ENCODE peak calls at places on chromosomes 1 and 21, in nine cellular contexts. One of them, this sample, is unnamed.

GRCh38 chr21:32083175-32083574 is 195.7 kb downstream of the MIS18A start:
- DNase-seq in small intestine: no peak
- DNase-seq in GM04503: no peak
- DNase-seq in H54: no peak
- DNase-seq in stimulated activated CD4-positive, alpha-beta T cell treated with anti-CD3 and anti-CD28 coated beads, Interleukin-1b, Interleukin-23, amount 100 ng/mL, for 4 hours: no peak
- DNase-seq in fibroblast of the conjunctiva: no peak
- DNase-seq in NT2/D1: no peak
- DNase-seq in stomach: no peak
- DNase-seq in B cell: no peak
- DNase-seq in this sample: no peak

GRCh38 chr1:43978551-43979260 is at the start of gene B4GALT2:
- DNase-seq in GM04503: no peak
- DNase-seq in H54: peak
- DNase-seq in NT2/D1: no peak
- DNase-seq in B cell: peak
- DNase-seq in stomach: peak
- DNase-seq in stimulated activated CD4-positive, alpha-beta T cell treated with anti-CD3 and anti-CD28 coated beads, Interleukin-1b, Interleukin-23, amount 100 ng/mL, for 4 hours: no peak
- DNase-seq in fibroblast of the conjunctiva: no peak
- DNase-seq in small intestine: peak
- DNase-seq in this sample: no peak

GRCh38 chr1:99305626-99306025 is 41.3 kb downstream of the PLPPR4 start:
- DNase-seq in stomach: no peak
- DNase-seq in H54: no peak
- DNase-seq in fibroblast of the conjunctiva: no peak
- DNase-seq in stimulated activated CD4-positive, alpha-beta T cell treated with anti-CD3 and anti-CD28 coated beads, Interleukin-1b, Interleukin-23, amount 100 ng/mL, for 4 hours: no peak
- DNase-seq in B cell: no peak
- DNase-seq in NT2/D1: no peak
- DNase-seq in GM04503: no peak
- DNase-seq in small intestine: no peak
- DNase-seq in this sample: no peak

GRCh38 chr1:14924012-14924452 is 229.5 kb upstream of the TMEM51 start:
- DNase-seq in H54: peak
- DNase-seq in fibroblast of the conjunctiva: no peak
- DNase-seq in GM04503: no peak
- DNase-seq in stomach: peak
- DNase-seq in small intestine: peak
- DNase-seq in stimulated activated CD4-positive, alpha-beta T cell treated with anti-CD3 and anti-CD28 coated beads, Interleukin-1b, Interleukin-23, amount 100 ng/mL, for 4 hours: no peak
- DNase-seq in B cell: peak
- DNase-seq in NT2/D1: no peak
- DNase-seq in this sample: peak

GRCh38 chr1:172531846-172532699 is 877 bp upstream of the SUCO start:
- DNase-seq in stimulated activated CD4-positive, alpha-beta T cell treated with anti-CD3 and anti-CD28 coated beads, Interleukin-1b, Interleukin-23, amount 100 ng/mL, for 4 hours: peak
- DNase-seq in H54: peak
- DNase-seq in GM04503: peak
- DNase-seq in stomach: peak
- DNase-seq in NT2/D1: peak
- DNase-seq in fibroblast of the conjunctiva: peak
- DNase-seq in B cell: peak
- DNase-seq in small intestine: peak
- DNase-seq in this sample: peak

GRCh38 chr1:98005326-98006010 is 84.6 kb upstream of the DPYD start:
- DNase-seq in stomach: no peak
- DNase-seq in stimulated activated CD4-positive, alpha-beta T cell treated with anti-CD3 and anti-CD28 coated beads, Interleukin-1b, Interleukin-23, amount 100 ng/mL, for 4 hours: no peak
- DNase-seq in NT2/D1: no peak
- DNase-seq in H54: no peak
- DNase-seq in fibroblast of the conjunctiva: no peak
- DNase-seq in B cell: no peak
- DNase-seq in GM04503: no peak
- DNase-seq in small intestine: no peak
- DNase-seq in this sample: no peak

GRCh38 chr1:230246551-230246950 is 179.5 kb downstream of the GALNT2 start:
- DNase-seq in GM04503: no peak
- DNase-seq in NT2/D1: no peak
- DNase-seq in stimulated activated CD4-positive, alpha-beta T cell treated with anti-CD3 and anti-CD28 coated beads, Interleukin-1b, Interleukin-23, amount 100 ng/mL, for 4 hours: no peak
- DNase-seq in stomach: no peak
- DNase-seq in H54: no peak
- DNase-seq in fibroblast of the conjunctiva: no peak
- DNase-seq in B cell: no peak
- DNase-seq in small intestine: no peak
- DNase-seq in this sample: no peak

GRCh38 chr1:154425172-154425571 is 20.0 kb downstream of the IL6R start:
- DNase-seq in H54: no peak
- DNase-seq in stomach: no peak
- DNase-seq in small intestine: peak
- DNase-seq in B cell: no peak
- DNase-seq in GM04503: no peak
- DNase-seq in fibroblast of the conjunctiva: no peak
- DNase-seq in stimulated activated CD4-positive, alpha-beta T cell treated with anti-CD3 and anti-CD28 coated beads, Interleukin-1b, Interleukin-23, amount 100 ng/mL, for 4 hours: no peak
- DNase-seq in NT2/D1: no peak
- DNase-seq in this sample: peak

GRCh38 chr1:55474168-55474786 is 259.1 kb upstream of the USP24 start:
- DNase-seq in NT2/D1: no peak
- DNase-seq in GM04503: no peak
- DNase-seq in stomach: no peak
- DNase-seq in fibroblast of the conjunctiva: peak
- DNase-seq in stimulated activated CD4-positive, alpha-beta T cell treated with anti-CD3 and anti-CD28 coated beads, Interleukin-1b, Interleukin-23, amount 100 ng/mL, for 4 hours: no peak
- DNase-seq in small intestine: no peak
- DNase-seq in H54: no peak
- DNase-seq in B cell: no peak
- DNase-seq in this sample: no peak

GRCh38 chr1:206633708-206634121 is 1.6 kb upstream of the DYRK3 start:
- DNase-seq in H54: peak
- DNase-seq in B cell: no peak
- DNase-seq in small intestine: no peak
- DNase-seq in GM04503: peak
- DNase-seq in fibroblast of the conjunctiva: peak
- DNase-seq in stimulated activated CD4-positive, alpha-beta T cell treated with anti-CD3 and anti-CD28 coated beads, Interleukin-1b, Interleukin-23, amount 100 ng/mL, for 4 hours: no peak
- DNase-seq in NT2/D1: no peak
- DNase-seq in stomach: no peak
- DNase-seq in this sample: peak

GRCh38 chr1:178488393-178488792 is 8.4 kb downstream of the CLEC20A start:
- DNase-seq in fibroblast of the conjunctiva: no peak
- DNase-seq in B cell: no peak
- DNase-seq in NT2/D1: no peak
- DNase-seq in stomach: no peak
- DNase-seq in H54: no peak
- DNase-seq in stimulated activated CD4-positive, alpha-beta T cell treated with anti-CD3 and anti-CD28 coated beads, Interleukin-1b, Interleukin-23, amount 100 ng/mL, for 4 hours: no peak
- DNase-seq in small intestine: no peak
- DNase-seq in GM04503: no peak
- DNase-seq in this sample: no peak

GRCh38 chr1:17201201-17202021 is 3.5 kb upstream of the PADI1 start:
- DNase-seq in B cell: no peak
- DNase-seq in H54: no peak
- DNase-seq in stomach: no peak
- DNase-seq in GM04503: no peak
- DNase-seq in NT2/D1: no peak
- DNase-seq in fibroblast of the conjunctiva: no peak
- DNase-seq in small intestine: no peak
- DNase-seq in stimulated activated CD4-positive, alpha-beta T cell treated with anti-CD3 and anti-CD28 coated beads, Interleukin-1b, Interleukin-23, amount 100 ng/mL, for 4 hours: no peak
- DNase-seq in this sample: no peak

GRCh38 chr1:67053535-67053784 is 488 bp downstream of the SLC35D1 start:
- DNase-seq in GM04503: no peak
- DNase-seq in NT2/D1: no peak
- DNase-seq in small intestine: peak
- DNase-seq in stomach: peak
- DNase-seq in fibroblast of the conjunctiva: no peak
- DNase-seq in H54: peak
- DNase-seq in B cell: no peak
- DNase-seq in stimulated activated CD4-positive, alpha-beta T cell treated with anti-CD3 and anti-CD28 coated beads, Interleukin-1b, Interleukin-23, amount 100 ng/mL, for 4 hours: no peak
- DNase-seq in this sample: peak

GRCh38 chr1:162550925-162551324 is 10.6 kb upstream of the UAP1 start:
- DNase-seq in B cell: no peak
- DNase-seq in fibroblast of the conjunctiva: no peak
- DNase-seq in small intestine: no peak
- DNase-seq in stimulated activated CD4-positive, alpha-beta T cell treated with anti-CD3 and anti-CD28 coated beads, Interleukin-1b, Interleukin-23, amount 100 ng/mL, for 4 hours: no peak
- DNase-seq in GM04503: no peak
- DNase-seq in H54: no peak
- DNase-seq in stomach: no peak
- DNase-seq in NT2/D1: no peak
- DNase-seq in this sample: no peak

GRCh38 chr1:185267278-185267677 is 49.8 kb downstream of the IVNS1ABP start:
- DNase-seq in stimulated activated CD4-positive, alpha-beta T cell treated with anti-CD3 and anti-CD28 coated beads, Interleukin-1b, Interleukin-23, amount 100 ng/mL, for 4 hours: no peak
- DNase-seq in stomach: no peak
- DNase-seq in small intestine: no peak
- DNase-seq in GM04503: no peak
- DNase-seq in H54: no peak
- DNase-seq in NT2/D1: no peak
- DNase-seq in B cell: no peak
- DNase-seq in fibroblast of the conjunctiva: no peak
- DNase-seq in this sample: no peak

GRCh38 chr1:187203257-187203656 is 374.5 kb downstream of the PLA2G4A start:
- DNase-seq in stimulated activated CD4-positive, alpha-beta T cell treated with anti-CD3 and anti-CD28 coated beads, Interleukin-1b, Interleukin-23, amount 100 ng/mL, for 4 hours: no peak
- DNase-seq in GM04503: peak
- DNase-seq in B cell: no peak
- DNase-seq in H54: peak
- DNase-seq in small intestine: no peak
- DNase-seq in fibroblast of the conjunctiva: peak
- DNase-seq in NT2/D1: no peak
- DNase-seq in stomach: no peak
- DNase-seq in this sample: no peak

GRCh38 chr1:27009601-27010197 is 3.0 kb downstream of the TENT5B start:
- DNase-seq in fibroblast of the conjunctiva: no peak
- DNase-seq in NT2/D1: no peak
- DNase-seq in small intestine: no peak
- DNase-seq in GM04503: no peak
- DNase-seq in stimulated activated CD4-positive, alpha-beta T cell treated with anti-CD3 and anti-CD28 coated beads, Interleukin-1b, Interleukin-23, amount 100 ng/mL, for 4 hours: no peak
- DNase-seq in H54: no peak
- DNase-seq in stomach: peak
- DNase-seq in B cell: no peak
- DNase-seq in this sample: no peak

GRCh38 chr1:229420765-229421164 is 13.1 kb downstream of the ACTA1 start:
- DNase-seq in fibroblast of the conjunctiva: no peak
- DNase-seq in B cell: no peak
- DNase-seq in stimulated activated CD4-positive, alpha-beta T cell treated with anti-CD3 and anti-CD28 coated beads, Interleukin-1b, Interleukin-23, amount 100 ng/mL, for 4 hours: no peak
- DNase-seq in GM04503: no peak
- DNase-seq in stomach: no peak
- DNase-seq in H54: no peak
- DNase-seq in small intestine: peak
- DNase-seq in NT2/D1: no peak
- DNase-seq in this sample: no peak

GRCh38 chr1:55746710-55747109 is 531.5 kb upstream of the USP24 start:
- DNase-seq in fibroblast of the conjunctiva: no peak
- DNase-seq in small intestine: no peak
- DNase-seq in stomach: no peak
- DNase-seq in NT2/D1: no peak
- DNase-seq in GM04503: no peak
- DNase-seq in H54: no peak
- DNase-seq in B cell: no peak
- DNase-seq in stimulated activated CD4-positive, alpha-beta T cell treated with anti-CD3 and anti-CD28 coated beads, Interleukin-1b, Interleukin-23, amount 100 ng/mL, for 4 hours: no peak
- DNase-seq in this sample: no peak

GRCh38 chr1:22452401-22452963 is 831 bp downstream of the ZBTB40 start:
- DNase-seq in B cell: no peak
- DNase-seq in NT2/D1: no peak
- DNase-seq in GM04503: peak
- DNase-seq in fibroblast of the conjunctiva: peak
- DNase-seq in stomach: no peak
- DNase-seq in small intestine: no peak
- DNase-seq in stimulated activated CD4-positive, alpha-beta T cell treated with anti-CD3 and anti-CD28 coated beads, Interleukin-1b, Interleukin-23, amount 100 ng/mL, for 4 hours: no peak
- DNase-seq in H54: no peak
- DNase-seq in this sample: no peak

GRCh38 chr1:203286161-203286984 is 18.9 kb upstream of the BTG2 start:
- DNase-seq in small intestine: peak
- DNase-seq in stimulated activated CD4-positive, alpha-beta T cell treated with anti-CD3 and anti-CD28 coated beads, Interleukin-1b, Interleukin-23, amount 100 ng/mL, for 4 hours: no peak
- DNase-seq in GM04503: no peak
- DNase-seq in stomach: peak
- DNase-seq in fibroblast of the conjunctiva: no peak
- DNase-seq in B cell: no peak
- DNase-seq in H54: no peak
- DNase-seq in NT2/D1: no peak
- DNase-seq in this sample: no peak

GRCh38 chr1:115949156-115949555 is 27.2 kb upstream of the SLC22A15 start:
- DNase-seq in stomach: no peak
- DNase-seq in H54: no peak
- DNase-seq in B cell: no peak
- DNase-seq in GM04503: no peak
- DNase-seq in fibroblast of the conjunctiva: no peak
- DNase-seq in NT2/D1: no peak
- DNase-seq in small intestine: no peak
- DNase-seq in stimulated activated CD4-positive, alpha-beta T cell treated with anti-CD3 and anti-CD28 coated beads, Interleukin-1b, Interleukin-23, amount 100 ng/mL, for 4 hours: no peak
- DNase-seq in this sample: no peak

GRCh38 chr1:23576338-23577055 is 17.2 kb upstream of the ID3 start:
- DNase-seq in NT2/D1: no peak
- DNase-seq in stimulated activated CD4-positive, alpha-beta T cell treated with anti-CD3 and anti-CD28 coated beads, Interleukin-1b, Interleukin-23, amount 100 ng/mL, for 4 hours: no peak
- DNase-seq in H54: no peak
- DNase-seq in B cell: no peak
- DNase-seq in GM04503: no peak
- DNase-seq in stomach: no peak
- DNase-seq in fibroblast of the conjunctiva: no peak
- DNase-seq in small intestine: no peak
- DNase-seq in this sample: no peak

GRCh38 chr1:65979145-65979544 is 186.4 kb downstream of the PDE4B start:
- DNase-seq in stomach: no peak
- DNase-seq in B cell: no peak
- DNase-seq in stimulated activated CD4-positive, alpha-beta T cell treated with anti-CD3 and anti-CD28 coated beads, Interleukin-1b, Interleukin-23, amount 100 ng/mL, for 4 hours: no peak
- DNase-seq in fibroblast of the conjunctiva: no peak
- DNase-seq in GM04503: no peak
- DNase-seq in small intestine: no peak
- DNase-seq in NT2/D1: no peak
- DNase-seq in H54: no peak
- DNase-seq in this sample: no peak

GRCh38 chr1:92755541-92756351 is 29.2 kb downstream of the EVI5 start:
- DNase-seq in fibroblast of the conjunctiva: no peak
- DNase-seq in H54: no peak
- DNase-seq in GM04503: no peak
- DNase-seq in stimulated activated CD4-positive, alpha-beta T cell treated with anti-CD3 and anti-CD28 coated beads, Interleukin-1b, Interleukin-23, amount 100 ng/mL, for 4 hours: no peak
- DNase-seq in NT2/D1: no peak
- DNase-seq in B cell: no peak
- DNase-seq in stomach: no peak
- DNase-seq in small intestine: no peak
- DNase-seq in this sample: no peak

GRCh38 chr1:204398197-204399125 is 13.2 kb downstream of the PPP1R15B start:
- DNase-seq in NT2/D1: peak
- DNase-seq in stimulated activated CD4-positive, alpha-beta T cell treated with anti-CD3 and anti-CD28 coated beads, Interleukin-1b, Interleukin-23, amount 100 ng/mL, for 4 hours: peak
- DNase-seq in stomach: peak
- DNase-seq in GM04503: no peak
- DNase-seq in H54: peak
- DNase-seq in small intestine: peak
- DNase-seq in fibroblast of the conjunctiva: peak
- DNase-seq in B cell: peak
- DNase-seq in this sample: peak

GRCh38 chr1:184882649-184883303 is 91.5 kb downstream of the NIBAN1 start:
- DNase-seq in H54: no peak
- DNase-seq in GM04503: no peak
- DNase-seq in fibroblast of the conjunctiva: no peak
- DNase-seq in small intestine: no peak
- DNase-seq in B cell: no peak
- DNase-seq in stimulated activated CD4-positive, alpha-beta T cell treated with anti-CD3 and anti-CD28 coated beads, Interleukin-1b, Interleukin-23, amount 100 ng/mL, for 4 hours: no peak
- DNase-seq in stomach: peak
- DNase-seq in NT2/D1: no peak
- DNase-seq in this sample: no peak

GRCh38 chr21:20856926-20857325 is 141.3 kb upstream of the NCAM2 start:
- DNase-seq in stomach: no peak
- DNase-seq in fibroblast of the conjunctiva: no peak
- DNase-seq in stimulated activated CD4-positive, alpha-beta T cell treated with anti-CD3 and anti-CD28 coated beads, Interleukin-1b, Interleukin-23, amount 100 ng/mL, for 4 hours: no peak
- DNase-seq in B cell: no peak
- DNase-seq in small intestine: no peak
- DNase-seq in H54: no peak
- DNase-seq in NT2/D1: no peak
- DNase-seq in GM04503: no peak
- DNase-seq in this sample: no peak

GRCh38 chr1:196608401-196609113 is at the start of gene KCNT2:
- DNase-seq in NT2/D1: peak
- DNase-seq in GM04503: no peak
- DNase-seq in small intestine: peak
- DNase-seq in H54: peak
- DNase-seq in stimulated activated CD4-positive, alpha-beta T cell treated with anti-CD3 and anti-CD28 coated beads, Interleukin-1b, Interleukin-23, amount 100 ng/mL, for 4 hours: no peak
- DNase-seq in stomach: peak
- DNase-seq in fibroblast of the conjunctiva: peak
- DNase-seq in B cell: no peak
- DNase-seq in this sample: peak

GRCh38 chr1:163290025-163290610 is 31.6 kb upstream of the NUF2 start:
- DNase-seq in small intestine: no peak
- DNase-seq in GM04503: peak
- DNase-seq in H54: no peak
- DNase-seq in B cell: no peak
- DNase-seq in stomach: no peak
- DNase-seq in NT2/D1: no peak
- DNase-seq in fibroblast of the conjunctiva: peak
- DNase-seq in stimulated activated CD4-positive, alpha-beta T cell treated with anti-CD3 and anti-CD28 coated beads, Interleukin-1b, Interleukin-23, amount 100 ng/mL, for 4 hours: no peak
- DNase-seq in this sample: no peak

GRCh38 chr1:117271959-117272358 is 61.2 kb upstream of the VTCN1 start:
- DNase-seq in NT2/D1: peak
- DNase-seq in stimulated activated CD4-positive, alpha-beta T cell treated with anti-CD3 and anti-CD28 coated beads, Interleukin-1b, Interleukin-23, amount 100 ng/mL, for 4 hours: no peak
- DNase-seq in stomach: no peak
- DNase-seq in small intestine: no peak
- DNase-seq in H54: no peak
- DNase-seq in GM04503: no peak
- DNase-seq in B cell: no peak
- DNase-seq in fibroblast of the conjunctiva: no peak
- DNase-seq in this sample: no peak

This sample was measured in SJSA1.